ENCODE peak calls at places on chromosomes 16 and 17, in ten cellular contexts. One of them, this sample, is unnamed.

GRCh38 chr16:74485916-74486315 is 64.6 kb upstream of the CLEC18B start:
- DNase-seq in NCI-H1105: no peak
- DNase-seq in HFFc6: no peak
- DNase-seq in activated T-helper 1 cell treated with Interleukin-2 at 50 U/mL for 16 hours: no peak
- DNase-seq in activated CD4-positive, alpha-beta T cell treated with anti-CD3 and anti-CD28 coated beads for 36 hours: no peak
- DNase-seq in brain microvascular endothelial cell: no peak
- DNase-seq in fibroblast of lung: no peak
- DNase-seq in left kidney: no peak
- DNase-seq in heart right ventricle: no peak
- DNase-seq in fibroblast of pulmonary artery: no peak
- DNase-seq in this sample: no peak

GRCh38 chr16:25523183-25523582 is 168.6 kb upstream of the HS3ST4 start:
- DNase-seq in fibroblast of lung: no peak
- DNase-seq in HFFc6: no peak
- DNase-seq in heart right ventricle: no peak
- DNase-seq in activated CD4-positive, alpha-beta T cell treated with anti-CD3 and anti-CD28 coated beads for 36 hours: no peak
- DNase-seq in fibroblast of pulmonary artery: no peak
- DNase-seq in brain microvascular endothelial cell: no peak
- DNase-seq in NCI-H1105: no peak
- DNase-seq in activated T-helper 1 cell treated with Interleukin-2 at 50 U/mL for 16 hours: no peak
- DNase-seq in left kidney: no peak
- DNase-seq in this sample: no peak

GRCh38 chr16:50196736-50197135 is 43.6 kb downstream of the TENT4B start:
- DNase-seq in heart right ventricle: no peak
- DNase-seq in HFFc6: no peak
- DNase-seq in activated T-helper 1 cell treated with Interleukin-2 at 50 U/mL for 16 hours: no peak
- DNase-seq in left kidney: no peak
- DNase-seq in fibroblast of lung: peak
- DNase-seq in activated CD4-positive, alpha-beta T cell treated with anti-CD3 and anti-CD28 coated beads for 36 hours: peak
- DNase-seq in brain microvascular endothelial cell: no peak
- DNase-seq in fibroblast of pulmonary artery: no peak
- DNase-seq in NCI-H1105: no peak
- DNase-seq in this sample: no peak

GRCh38 chr16:31718998-31719397 is 154.6 kb upstream of the ZNF267 start:
- DNase-seq in fibroblast of lung: no peak
- DNase-seq in heart right ventricle: no peak
- DNase-seq in left kidney: no peak
- DNase-seq in activated T-helper 1 cell treated with Interleukin-2 at 50 U/mL for 16 hours: no peak
- DNase-seq in brain microvascular endothelial cell: no peak
- DNase-seq in fibroblast of pulmonary artery: peak
- DNase-seq in activated CD4-positive, alpha-beta T cell treated with anti-CD3 and anti-CD28 coated beads for 36 hours: no peak
- DNase-seq in HFFc6: no peak
- DNase-seq in NCI-H1105: no peak
- DNase-seq in this sample: no peak

GRCh38 chr17:43844241-43844640 is 2.7 kb upstream of the CD300LG start:
- DNase-seq in fibroblast of pulmonary artery: no peak
- DNase-seq in NCI-H1105: no peak
- DNase-seq in activated T-helper 1 cell treated with Interleukin-2 at 50 U/mL for 16 hours: no peak
- DNase-seq in left kidney: no peak
- DNase-seq in fibroblast of lung: no peak
- DNase-seq in brain microvascular endothelial cell: no peak
- DNase-seq in heart right ventricle: no peak
- DNase-seq in activated CD4-positive, alpha-beta T cell treated with anti-CD3 and anti-CD28 coated beads for 36 hours: no peak
- DNase-seq in HFFc6: no peak
- DNase-seq in this sample: no peak

GRCh38 chr17:83159204-83160049 is 80.0 kb downstream of the METRNL start:
- DNase-seq in activated CD4-positive, alpha-beta T cell treated with anti-CD3 and anti-CD28 coated beads for 36 hours: no peak
- DNase-seq in brain microvascular endothelial cell: no peak
- DNase-seq in left kidney: no peak
- DNase-seq in heart right ventricle: no peak
- DNase-seq in fibroblast of pulmonary artery: no peak
- DNase-seq in activated T-helper 1 cell treated with Interleukin-2 at 50 U/mL for 16 hours: no peak
- DNase-seq in HFFc6: no peak
- DNase-seq in NCI-H1105: no peak
- DNase-seq in fibroblast of lung: no peak
- DNase-seq in this sample: no peak

GRCh38 chr17:34598161-34598776 is 18.9 kb downstream of the TMEM132E start:
- DNase-seq in activated T-helper 1 cell treated with Interleukin-2 at 50 U/mL for 16 hours: no peak
- DNase-seq in NCI-H1105: peak
- DNase-seq in fibroblast of lung: no peak
- DNase-seq in HFFc6: no peak
- DNase-seq in fibroblast of pulmonary artery: no peak
- DNase-seq in heart right ventricle: no peak
- DNase-seq in activated CD4-positive, alpha-beta T cell treated with anti-CD3 and anti-CD28 coated beads for 36 hours: no peak
- DNase-seq in brain microvascular endothelial cell: no peak
- DNase-seq in left kidney: peak
- DNase-seq in this sample: no peak

GRCh38 chr16:81902025-81902424 is 109.2 kb downstream of the SDR42E1 start:
- DNase-seq in heart right ventricle: no peak
- DNase-seq in activated T-helper 1 cell treated with Interleukin-2 at 50 U/mL for 16 hours: no peak
- DNase-seq in left kidney: no peak
- DNase-seq in HFFc6: no peak
- DNase-seq in brain microvascular endothelial cell: peak
- DNase-seq in fibroblast of pulmonary artery: no peak
- DNase-seq in fibroblast of lung: no peak
- DNase-seq in NCI-H1105: no peak
- DNase-seq in activated CD4-positive, alpha-beta T cell treated with anti-CD3 and anti-CD28 coated beads for 36 hours: no peak
- DNase-seq in this sample: no peak

GRCh38 chr16:4315185-4316102 is at the start of gene GLIS2:
- DNase-seq in activated T-helper 1 cell treated with Interleukin-2 at 50 U/mL for 16 hours: no peak
- DNase-seq in activated CD4-positive, alpha-beta T cell treated with anti-CD3 and anti-CD28 coated beads for 36 hours: peak
- DNase-seq in HFFc6: peak
- DNase-seq in brain microvascular endothelial cell: no peak
- DNase-seq in left kidney: peak
- DNase-seq in NCI-H1105: peak
- DNase-seq in fibroblast of lung: peak
- DNase-seq in fibroblast of pulmonary artery: peak
- DNase-seq in heart right ventricle: peak
- DNase-seq in this sample: no peak

GRCh38 chr17:7579839-7580630 is 597 bp downstream of the CD68 start:
- DNase-seq in brain microvascular endothelial cell: no peak
- DNase-seq in activated CD4-positive, alpha-beta T cell treated with anti-CD3 and anti-CD28 coated beads for 36 hours: peak
- DNase-seq in heart right ventricle: no peak
- DNase-seq in fibroblast of pulmonary artery: no peak
- DNase-seq in HFFc6: peak
- DNase-seq in fibroblast of lung: no peak
- DNase-seq in activated T-helper 1 cell treated with Interleukin-2 at 50 U/mL for 16 hours: no peak
- DNase-seq in NCI-H1105: no peak
- DNase-seq in left kidney: no peak
- DNase-seq in this sample: no peak

GRCh38 chr16:10982430-10983174 is 38.2 kb downstream of the CLEC16A start:
- DNase-seq in NCI-H1105: no peak
- DNase-seq in fibroblast of lung: no peak
- DNase-seq in fibroblast of pulmonary artery: no peak
- DNase-seq in activated T-helper 1 cell treated with Interleukin-2 at 50 U/mL for 16 hours: no peak
- DNase-seq in HFFc6: no peak
- DNase-seq in heart right ventricle: peak
- DNase-seq in left kidney: peak
- DNase-seq in brain microvascular endothelial cell: no peak
- DNase-seq in activated CD4-positive, alpha-beta T cell treated with anti-CD3 and anti-CD28 coated beads for 36 hours: no peak
- DNase-seq in this sample: no peak

GRCh38 chr16:84950906-84951305 is 60.4 kb downstream of the ZDHHC7 start:
- DNase-seq in activated CD4-positive, alpha-beta T cell treated with anti-CD3 and anti-CD28 coated beads for 36 hours: peak
- DNase-seq in NCI-H1105: no peak
- DNase-seq in heart right ventricle: no peak
- DNase-seq in brain microvascular endothelial cell: no peak
- DNase-seq in fibroblast of lung: no peak
- DNase-seq in activated T-helper 1 cell treated with Interleukin-2 at 50 U/mL for 16 hours: no peak
- DNase-seq in HFFc6: no peak
- DNase-seq in left kidney: no peak
- DNase-seq in fibroblast of pulmonary artery: no peak
- DNase-seq in this sample: no peak

GRCh38 chr17:59769891-59770290 is 62.4 kb downstream of the VMP1 start:
- DNase-seq in brain microvascular endothelial cell: no peak
- DNase-seq in fibroblast of pulmonary artery: peak
- DNase-seq in NCI-H1105: no peak
- DNase-seq in heart right ventricle: no peak
- DNase-seq in activated T-helper 1 cell treated with Interleukin-2 at 50 U/mL for 16 hours: no peak
- DNase-seq in activated CD4-positive, alpha-beta T cell treated with anti-CD3 and anti-CD28 coated beads for 36 hours: no peak
- DNase-seq in HFFc6: no peak
- DNase-seq in fibroblast of lung: peak
- DNase-seq in left kidney: no peak
- DNase-seq in this sample: no peak

GRCh38 chr16:89422527-89422904 is 67.8 kb downstream of the ANKRD11 start:
- DNase-seq in left kidney: no peak
- DNase-seq in NCI-H1105: no peak
- DNase-seq in heart right ventricle: peak
- DNase-seq in brain microvascular endothelial cell: peak
- DNase-seq in HFFc6: peak
- DNase-seq in fibroblast of pulmonary artery: peak
- DNase-seq in activated T-helper 1 cell treated with Interleukin-2 at 50 U/mL for 16 hours: no peak
- DNase-seq in activated CD4-positive, alpha-beta T cell treated with anti-CD3 and anti-CD28 coated beads for 36 hours: peak
- DNase-seq in fibroblast of lung: peak
- DNase-seq in this sample: peak

GRCh38 chr17:77424585-77425344 is 284.0 kb downstream of the SEC14L1 start:
- DNase-seq in NCI-H1105: no peak
- DNase-seq in left kidney: peak
- DNase-seq in activated CD4-positive, alpha-beta T cell treated with anti-CD3 and anti-CD28 coated beads for 36 hours: no peak
- DNase-seq in heart right ventricle: peak
- DNase-seq in HFFc6: peak
- DNase-seq in activated T-helper 1 cell treated with Interleukin-2 at 50 U/mL for 16 hours: no peak
- DNase-seq in fibroblast of pulmonary artery: peak
- DNase-seq in brain microvascular endothelial cell: peak
- DNase-seq in fibroblast of lung: peak
- DNase-seq in this sample: no peak

GRCh38 chr17:2395258-2396170 is 5.3 kb downstream of the MNT start:
- DNase-seq in brain microvascular endothelial cell: peak
- DNase-seq in activated T-helper 1 cell treated with Interleukin-2 at 50 U/mL for 16 hours: no peak
- DNase-seq in HFFc6: peak
- DNase-seq in heart right ventricle: no peak
- DNase-seq in left kidney: peak
- DNase-seq in fibroblast of lung: peak
- DNase-seq in NCI-H1105: no peak
- DNase-seq in activated CD4-positive, alpha-beta T cell treated with anti-CD3 and anti-CD28 coated beads for 36 hours: peak
- DNase-seq in fibroblast of pulmonary artery: peak
- DNase-seq in this sample: no peak

GRCh38 chr17:57603978-57604377 is 141.1 kb downstream of the CCDC182 start:
- DNase-seq in HFFc6: no peak
- DNase-seq in activated CD4-positive, alpha-beta T cell treated with anti-CD3 and anti-CD28 coated beads for 36 hours: peak
- DNase-seq in NCI-H1105: no peak
- DNase-seq in brain microvascular endothelial cell: no peak
- DNase-seq in left kidney: no peak
- DNase-seq in fibroblast of lung: no peak
- DNase-seq in activated T-helper 1 cell treated with Interleukin-2 at 50 U/mL for 16 hours: peak
- DNase-seq in fibroblast of pulmonary artery: no peak
- DNase-seq in heart right ventricle: no peak
- DNase-seq in this sample: no peak

GRCh38 chr17:63699638-63700527 is at the start of gene LIMD2:
- DNase-seq in activated T-helper 1 cell treated with Interleukin-2 at 50 U/mL for 16 hours: peak
- DNase-seq in brain microvascular endothelial cell: no peak
- DNase-seq in HFFc6: no peak
- DNase-seq in fibroblast of pulmonary artery: peak
- DNase-seq in fibroblast of lung: peak
- DNase-seq in activated CD4-positive, alpha-beta T cell treated with anti-CD3 and anti-CD28 coated beads for 36 hours: peak
- DNase-seq in NCI-H1105: peak
- DNase-seq in heart right ventricle: peak
- DNase-seq in left kidney: peak
- DNase-seq in this sample: peak

GRCh38 chr16:11263737-11264136 is 5.4 kb downstream of the TNP2 start:
- DNase-seq in left kidney: no peak
- DNase-seq in NCI-H1105: no peak
- DNase-seq in activated T-helper 1 cell treated with Interleukin-2 at 50 U/mL for 16 hours: no peak
- DNase-seq in heart right ventricle: no peak
- DNase-seq in HFFc6: no peak
- DNase-seq in brain microvascular endothelial cell: no peak
- DNase-seq in activated CD4-positive, alpha-beta T cell treated with anti-CD3 and anti-CD28 coated beads for 36 hours: peak
- DNase-seq in fibroblast of pulmonary artery: no peak
- DNase-seq in fibroblast of lung: no peak
- DNase-seq in this sample: no peak

This sample was measured in GM12892.